ENCODE peak calls at places on chromosomes 13 and 19, in eight cellular contexts. S, N, V, H, K, U, D and G are unnamed samples.

GRCh38 chr13:79681069-79681468 is 200.1 kb downstream of the NDFIP2 start:
- DNase-seq in H (no peak), D (no peak), K (no peak), V (no peak), U (no peak), N (no peak), S (no peak), G (no peak)

GRCh38 chr19:35355851-35356460 is 2.3 kb upstream of the FFAR3 start:
- DNase-seq in H (no peak), U (no peak), N (no peak), V (no peak), S (no peak), D (peak), K (no peak), G (no peak)

GRCh38 chr19:16051254-16052025 is 24.9 kb upstream of the TPM4 start:
- DNase-seq in H (no peak), K (no peak), N (peak), U (no peak), D (no peak), S (no peak), V (no peak), G (no peak)

GRCh38 chr19:21117041-21117907 is 24.6 kb upstream of the ZNF431 start:
- DNase-seq in K (no peak), V (peak), H (no peak), U (no peak), N (no peak), D (no peak), S (no peak), G (no peak)

GRCh38 chr19:16258440-16258903 is 60.8 kb downstream of the AP1M1 start:
- DNase-seq in H (peak), D (peak), S (peak), V (no peak), K (no peak), N (peak), U (no peak), G (peak)

GRCh38 chr19:30428856-30429255 is 56.7 kb downstream of the ZNF536 start:
- DNase-seq in N (no peak), D (no peak), H (no peak), K (no peak), V (no peak), U (no peak), S (no peak), G (no peak)

GRCh38 chr19:18322318-18322758 is 538 bp downstream of the LSM4 start:
- DNase-seq in U (peak), S (peak), V (peak), H (peak), D (no peak), K (no peak), N (peak), G (peak)

GRCh38 chr19:52896431-52897148 is 845 bp downstream of the ZNF320 start:
- DNase-seq in S (peak), N (peak), D (no peak), V (peak), H (peak), U (peak), K (no peak), G (peak)

GRCh38 chr13:73336789-73337188 is 278.0 kb downstream of the KLF5 start:
- DNase-seq in U (peak), K (no peak), H (no peak), N (no peak), D (no peak), S (no peak), V (no peak), G (no peak)

GRCh38 chr19:17762505-17763229 is 11.4 kb downstream of the FCHO1 start:
- DNase-seq in S (no peak), D (no peak), U (peak), V (peak), H (no peak), N (peak), K (peak), G (no peak)

GRCh38 chr19:34457446-34457845 is 24.1 kb upstream of the WTIP start:
- DNase-seq in S (no peak), K (no peak), V (no peak), N (no peak), D (no peak), H (no peak), U (no peak), G (no peak)

GRCh38 chr19:41367848-41368301 is 3.9 kb upstream of the B9D2 start:
- DNase-seq in K (peak), V (peak), U (peak), S (no peak), H (no peak), D (no peak), N (no peak), G (no peak)

GRCh38 chr19:8484331-8484894 is 18.0 kb downstream of the PRAM1 start:
- DNase-seq in N (peak), S (no peak), D (peak), H (peak), U (no peak), K (no peak), V (no peak), G (peak)

GRCh38 chr19:18915639-18916038 is 3.5 kb downstream of the COPE start:
- DNase-seq in U (peak), V (peak), S (no peak), K (no peak), N (peak), D (no peak), H (no peak), G (no peak)

GRCh38 chr19:18156841-18157464 is 4.0 kb downstream of the PIK3R2 start:
- DNase-seq in S (peak), N (peak), D (peak), U (peak), K (peak), H (peak), V (peak), G (peak)

GRCh38 chr13:67221630-67222226 is 8.4 kb downstream of the PCDH9 start:
- DNase-seq in N (no peak), U (no peak), S (no peak), H (no peak), D (no peak), K (no peak), V (no peak), G (no peak)

GRCh38 chr19:17526922-17527321 is 15.5 kb downstream of the PGLS start:
- DNase-seq in U (no peak), H (no peak), S (no peak), V (no peak), K (no peak), D (no peak), N (peak), G (no peak)

GRCh38 chr19:30070198-30070969 is 128.3 kb downstream of the URI1 start:
- DNase-seq in K (no peak), V (no peak), D (peak), U (no peak), S (no peak), N (peak), H (no peak), G (no peak)

GRCh38 chr13:21058361-21058760 is 3.0 kb downstream of the LATS2 start:
- DNase-seq in K (no peak), N (no peak), S (no peak), D (no peak), U (peak), H (no peak), V (peak), G (no peak)

GRCh38 chr19:54430306-54431254 is 15.3 kb downstream of the TTYH1 start:
- DNase-seq in U (peak), N (peak), D (no peak), H (no peak), K (no peak), V (no peak), S (peak), G (no peak)

GRCh38 chr13:91247768-91248167 is 99.7 kb upstream of the MIR17HG start:
- DNase-seq in D (no peak), V (no peak), S (no peak), H (no peak), U (no peak), N (no peak), K (no peak), G (no peak)

GRCh38 chr19:51079486-51080110 is 3.1 kb downstream of the KLK14 start:
- DNase-seq in V (no peak), N (no peak), U (no peak), S (peak), D (no peak), H (no peak), K (no peak), G (no peak)

GRCh38 chr19:52601025-52601973 is 31.2 kb downstream of the ZNF701 start:
- DNase-seq in U (peak), N (peak), S (peak), D (peak), K (peak), V (peak), H (peak), G (peak)

GRCh38 chr19:35099897-35100275 is 15.7 kb upstream of the FXYD3 start:
- DNase-seq in S (no peak), V (no peak), H (no peak), D (no peak), U (no peak), K (no peak), N (no peak), G (no peak)

GRCh38 chr13:25468330-25469178 is 96.8 kb downstream of the ATP8A2 start:
- DNase-seq in D (no peak), S (peak), K (no peak), H (no peak), U (no peak), V (no peak), N (no peak), G (no peak)

GRCh38 chr13:74136089-74136658 is 2.0 kb upstream of the KLF12 start:
- DNase-seq in N (peak), K (no peak), D (peak), V (peak), U (no peak), S (peak), H (peak), G (no peak)

GRCh38 chr19:50333737-50334617 is 4.8 kb upstream of the KCNC3 start:
- DNase-seq in S (peak), U (peak), N (peak), V (no peak), K (peak), H (peak), D (peak), G (peak)

GRCh38 chr19:13366529-13367143 is 139.6 kb downstream of the CACNA1A start:
- DNase-seq in U (peak), S (no peak), V (peak), N (no peak), K (peak), D (no peak), H (no peak), G (no peak)
- TF ChIP-seq CTCF in U (peak), S (peak), V (peak), N (no peak), K (peak), D (peak), H (no peak), G (no peak)

GRCh38 chr13:97574926-97575325 is 141.0 kb downstream of the RAP2A start:
- DNase-seq in D (no peak), H (no peak), V (peak), K (no peak), N (peak), U (no peak), S (peak), G (no peak)
- TF ChIP-seq CTCF in D (peak), H (no peak), V (peak), K (peak), N (peak), U (no peak), S (peak), G (no peak)

GRCh38 chr19:44756089-44756562 is 7.6 kb downstream of the BCL3 start:
- DNase-seq in V (no peak), N (no peak), S (no peak), D (peak), K (no peak), H (no peak), U (no peak), G (no peak)

GRCh38 chr19:44757057-44757734 is 8.7 kb downstream of the BCL3 start:
- DNase-seq in S (peak), H (peak), U (no peak), V (peak), D (no peak), N (no peak), K (no peak), G (no peak)

GRCh38 chr19:44758596-44758995 is 10.1 kb downstream of the BCL3 start:
- DNase-seq in N (no peak), V (no peak), U (no peak), S (no peak), D (no peak), H (no peak), K (no peak), G (no peak)

GRCh38 chr19:44759083-44759804 is 10.7 kb downstream of the BCL3 start:
- DNase-seq in S (no peak), N (no peak), V (no peak), U (no peak), D (no peak), K (no peak), H (no peak), G (no peak)

GRCh38 chr19:44757735-44758505 is 9.4 kb downstream of the BCL3 start:
- DNase-seq in H (peak), U (no peak), N (no peak), D (peak), V (peak), S (peak), K (no peak), G (peak)
- TF ChIP-seq CTCF in H (no peak), U (no peak), N (no peak), D (no peak), V (no peak), S (peak), K (no peak), G (no peak)

DNA sequence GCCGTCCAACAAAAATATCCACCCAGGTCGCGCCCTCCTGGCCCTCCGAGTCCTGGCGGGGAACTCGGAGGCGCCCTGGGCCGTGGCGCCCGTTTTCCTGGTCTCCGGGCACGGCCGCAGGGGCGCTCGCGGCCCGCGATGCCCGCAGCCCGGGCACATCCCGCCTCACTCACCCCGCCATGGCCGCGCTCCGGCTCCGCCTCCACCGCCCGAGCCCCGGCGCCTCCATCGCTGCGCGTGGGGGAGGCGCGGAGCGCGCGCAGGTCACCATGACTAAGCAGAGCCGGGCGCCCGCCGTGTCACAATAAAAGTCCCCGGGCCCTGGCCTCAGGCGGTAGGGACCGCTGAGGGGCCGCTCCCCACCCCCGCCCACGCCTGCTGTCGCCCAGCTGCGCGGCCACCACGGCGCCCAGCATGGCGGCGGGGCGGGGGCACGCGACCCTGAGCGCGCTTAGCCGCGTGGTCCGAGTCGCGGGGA is 593 bp downstream of the KEAP1 start:
- DNase-seq in H (peak), V (peak), U (peak), S (peak), D (peak), K (peak), N (peak), G (peak)
- TF ChIP-seq CTCF in H (no peak), V (no peak), U (no peak), S (no peak), D (no peak), K (no peak), N (no peak), G (no peak)

GRCh38 chr13:52399708-52400107 is 6.3 kb downstream of the THSD1 start:
- DNase-seq in U (no peak), H (no peak), S (no peak), N (no peak), K (no peak), V (no peak), D (no peak), G (no peak)
- TF ChIP-seq CTCF in U (no peak), H (no peak), S (no peak), N (peak), K (no peak), V (no peak), D (peak), G (no peak)

GRCh38 chr13:99155821-99156220 is 44.8 kb upstream of the UBAC2 start:
- DNase-seq in U (no peak), H (no peak), K (no peak), D (no peak), N (no peak), V (no peak), S (no peak), G (no peak)
- TF ChIP-seq CTCF in U (no peak), H (no peak), K (no peak), D (no peak), N (no peak), V (no peak), S (no peak), G (no peak)

DNA sequence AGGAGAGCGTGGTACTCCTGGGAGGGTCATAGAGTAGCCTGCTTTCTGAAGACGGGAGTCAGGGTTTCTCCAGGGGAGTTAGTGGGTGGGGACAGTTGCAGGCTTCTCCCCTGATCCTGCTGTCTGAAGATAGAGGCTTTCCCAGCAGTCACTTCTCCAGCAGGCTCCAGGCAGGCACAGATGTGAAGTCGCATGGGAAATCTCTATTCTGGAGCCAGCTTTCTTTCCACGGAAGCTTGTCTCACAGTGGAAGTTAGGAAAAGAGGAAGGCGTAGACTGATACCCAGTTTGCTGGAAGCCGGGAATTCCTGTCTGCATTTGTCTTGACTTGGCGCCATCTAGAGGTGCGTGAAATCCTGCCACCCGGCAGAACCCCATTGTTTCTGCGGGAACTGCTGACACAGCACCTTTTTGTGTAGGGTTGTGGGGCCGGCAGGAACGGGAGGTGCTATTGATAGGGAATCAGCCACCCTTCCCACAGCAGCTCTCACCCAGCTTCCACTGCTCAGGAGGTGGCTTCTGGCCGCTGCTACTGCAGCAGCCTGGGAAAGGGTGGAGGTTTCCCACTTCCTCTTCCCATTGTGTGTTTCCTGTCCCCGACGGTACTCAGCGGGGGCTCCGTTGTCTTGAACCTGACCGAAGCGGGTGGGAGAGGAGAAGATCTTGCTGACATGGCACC is 28.5 kb upstream of the NPAS1 start:
- DNase-seq in V (peak), D (peak), N (peak), U (peak), S (peak), H (peak), K (peak), G (peak)
- TF ChIP-seq CTCF in V (peak), D (peak), N (peak), U (peak), S (peak), H (peak), K (peak), G (peak)

DNA sequence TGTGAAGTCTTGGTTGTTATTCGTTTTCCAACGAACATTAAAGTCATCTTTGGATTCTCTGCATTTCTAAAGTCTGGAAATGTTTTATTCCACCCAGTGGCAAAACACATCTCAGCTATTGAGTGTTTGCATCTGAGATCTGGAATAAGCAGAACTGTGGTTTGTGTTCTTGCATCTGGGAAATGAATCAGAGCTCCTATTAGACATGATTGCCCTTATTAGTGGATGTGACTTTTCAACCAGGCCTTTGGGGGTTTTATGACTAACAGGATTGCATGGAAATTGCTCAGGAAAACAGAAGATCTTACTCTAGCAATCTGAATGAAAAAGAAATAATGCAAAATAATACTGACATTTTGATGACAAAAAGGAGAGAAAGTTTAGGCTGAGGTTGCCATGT is 488.8 kb downstream of the IRS2 start:
- DNase-seq in V (peak), H (no peak), K (peak), U (no peak), D (no peak), S (no peak), N (no peak), G (no peak)
- TF ChIP-seq CTCF in V (peak), H (no peak), K (no peak), U (no peak), D (no peak), S (no peak), N (no peak), G (no peak)